ENCODE peak calls at places on chromosome 12, in five cellular contexts. S is CD8-positive, alpha-beta memory T cell; M is foreskin fibroblast; K is progenitor cell of endocrine pancreas; X is stimulated activated CD4-positive, alpha-beta T cell treated with anti-CD3 and anti-CD28 coated beads, Interleukin-1b, Interleukin-23, amount 100 ng/mL, for 24 hours. V is an unnamed sample.

GRCh38 chr12:119679081-119679480 is 11.1 kb downstream of the PRKAB1 start:
- DNase-seq in S (no peak), M (no peak), K (no peak), X (no peak), V (no peak)

GRCh38 chr12:101902641-101903040 is 25.3 kb downstream of the DRAM1 start:
- DNase-seq in S (no peak), M (no peak), K (no peak), X (no peak), V (no peak)

GRCh38 chr12:114649585-114649984 is 34.4 kb downstream of the TBX3 start:
- DNase-seq in S (no peak), M (no peak), K (no peak), X (no peak), V (no peak)

GRCh38 chr12:71521125-71521524 is 81.5 kb downstream of the LGR5 start:
- DNase-seq in S (no peak), M (no peak), K (no peak), X (no peak), V (no peak)

GRCh38 chr12:38761636-38762342 is 143.6 kb downstream of the CPNE8 start:
- DNase-seq in S (no peak), M (no peak), K (no peak), X (no peak), V (no peak)

GRCh38 chr12:116539905-116540482 is 19.2 kb upstream of the MAP1LC3B2 start:
- DNase-seq in S (no peak), M (peak), K (no peak), X (no peak), V (no peak)

GRCh38 chr12:129696952-129697351 is 206.9 kb downstream of the TMEM132D start:
- DNase-seq in S (no peak), M (no peak), K (no peak), X (no peak), V (no peak)

GRCh38 chr12:45789025-45789424 is 59.5 kb downstream of the ARID2 start:
- DNase-seq in S (no peak), M (peak), K (no peak), X (no peak), V (no peak)

GRCh38 chr12:89669197-89669596 is 39.4 kb downstream of the ATP2B1 start:
- DNase-seq in S (no peak), M (no peak), K (no peak), X (no peak), V (no peak)

GRCh38 chr12:125861299-125862281 is 796.4 kb downstream of the AACS start:
- DNase-seq in S (no peak), M (no peak), K (peak), X (no peak), V (peak)

GRCh38 chr12:108609535-108610335 is 11.9 kb upstream of the TMEM119 start:
- DNase-seq in S (no peak), M (peak), K (no peak), X (no peak), V (peak)

GRCh38 chr12:56186957-56187356 is 2.3 kb downstream of the SMARCC2 start:
- DNase-seq in S (no peak), M (no peak), K (no peak), X (no peak), V (no peak)

GRCh38 chr12:46547421-46548340 is 175.1 kb upstream of the SLC38A2 start:
- DNase-seq in S (no peak), M (peak), K (no peak), X (no peak), V (no peak)

GRCh38 chr12:50453872-50454271 is 50.9 kb upstream of the DIP2B start:
- DNase-seq in S (no peak), M (no peak), K (no peak), X (no peak), V (no peak)

GRCh38 chr12:122137681-122138080 is 36.3 kb downstream of the IL31 start:
- DNase-seq in S (no peak), M (no peak), K (no peak), X (no peak), V (no peak)

GRCh38 chr12:13340149-13340548 is 143.6 kb downstream of the EMP1 start:
- DNase-seq in S (no peak), M (no peak), K (no peak), X (no peak), V (no peak)

GRCh38 chr12:69988601-69989194 is 163.7 kb downstream of the MYRFL start:
- DNase-seq in S (no peak), M (no peak), K (no peak), X (no peak), V (no peak)

GRCh38 chr12:78562358-78563205 is 302.0 kb upstream of the SYT1 start:
- DNase-seq in S (no peak), M (peak), K (no peak), X (no peak), V (no peak)

GRCh38 chr12:21823581-21823980 is 49.1 kb upstream of the KCNJ8 start:
- DNase-seq in S (no peak), M (no peak), K (no peak), X (no peak), V (no peak)

GRCh38 chr12:457676-458075 is 2.1 kb upstream of the B4GALNT3 start:
- DNase-seq in S (no peak), M (no peak), K (no peak), X (no peak), V (no peak)

V was measured in ureter.